ENCODE peak calls at places on chromosomes 3 and 15, in nine cellular contexts. Q is BJ, K is heart left ventricle, P is cardiac muscle cell, D is colonic mucosa, N is GM12865, S is stomach, B is fibroblast of the aortic adventitia, J is Peyer's patch. Y is an unnamed sample.

GRCh38 chr15:58135511-58136174 is 2.5 kb upstream of the AQP9 start:
- DNase-seq in Q (no peak), K (no peak), P (no peak), D (no peak), N (no peak), S (no peak), B (peak), J (no peak), Y (no peak)

GRCh38 chr15:41180206-41180789 is 50.3 kb downstream of the EXD1 start:
- DNase-seq in Q (no peak), K (no peak), P (no peak), D (no peak), N (no peak), S (no peak), B (peak), J (no peak), Y (no peak)

GRCh38 chr3:83224101-83224868 is 1462.8 kb upstream of the GBE1 start:
- DNase-seq in Q (no peak), K (no peak), P (peak), D (no peak), N (no peak), S (no peak), B (peak), J (no peak), Y (no peak)

GRCh38 chr3:44104668-44105321 is 136.9 kb upstream of the TOPAZ1 start:
- DNase-seq in Q (peak), K (no peak), P (peak), D (no peak), N (peak), S (no peak), B (peak), J (no peak), Y (no peak)

GRCh38 chr15:60509470-60509869 is 30.5 kb upstream of the ICE2 start:
- DNase-seq in Q (no peak), K (no peak), P (no peak), D (no peak), N (no peak), S (no peak), B (no peak), J (no peak), Y (no peak)

GRCh38 chr3:27431116-27431515 is 53.1 kb downstream of the SLC4A7 start:
- DNase-seq in Q (peak), K (no peak), P (peak), D (no peak), N (no peak), S (peak), B (peak), J (no peak), Y (no peak)

GRCh38 chr15:99406120-99406519 is 154.8 kb downstream of the LRRC28 start:
- DNase-seq in Q (no peak), K (no peak), P (no peak), D (no peak), N (no peak), S (no peak), B (no peak), J (no peak), Y (no peak)

GRCh38 chr3:32780735-32781210 is 37.0 kb upstream of the TRIM71 start:
- DNase-seq in Q (no peak), K (peak), P (peak), D (peak), N (peak), S (peak), B (peak), J (peak), Y (peak)

GRCh38 chr3:112531358-112531781 is 30.4 kb downstream of the ATG3 start:
- DNase-seq in Q (no peak), K (no peak), P (peak), D (no peak), N (peak), S (no peak), B (peak), J (no peak), Y (no peak)

GRCh38 chr15:99909914-99910313 is 176.7 kb upstream of the LYSMD4 start:
- DNase-seq in Q (no peak), K (no peak), P (peak), D (no peak), N (peak), S (no peak), B (no peak), J (no peak), Y (no peak)

GRCh38 chr3:133676336-133677118 is 14.8 kb upstream of the TOPBP1 start:
- DNase-seq in Q (no peak), K (no peak), P (no peak), D (no peak), N (no peak), S (no peak), B (no peak), J (no peak), Y (no peak)

GRCh38 chr15:45169608-45170480 is 17.9 kb downstream of the SHF start:
- DNase-seq in Q (no peak), K (no peak), P (no peak), D (no peak), N (no peak), S (no peak), B (no peak), J (no peak), Y (no peak)

GRCh38 chr15:45168751-45169551 is 18.8 kb downstream of the SHF start:
- DNase-seq in Q (no peak), K (no peak), P (no peak), D (no peak), N (no peak), S (no peak), B (no peak), J (peak), Y (no peak)

GRCh38 chr15:45168286-45168685 is 19.5 kb downstream of the SHF start:
- DNase-seq in Q (no peak), K (no peak), P (no peak), D (no peak), N (no peak), S (no peak), B (no peak), J (peak), Y (no peak)

GRCh38 chr15:45166792-45167630 is 20.8 kb downstream of the SHF start:
- DNase-seq in Q (peak), K (peak), P (peak), D (peak), N (peak), S (peak), B (peak), J (peak), Y (peak)

GRCh38 chr15:45167631-45168205 is 20.0 kb downstream of the SHF start:
- DNase-seq in Q (no peak), K (no peak), P (no peak), D (no peak), N (no peak), S (no peak), B (no peak), J (no peak), Y (no peak)
- TF ChIP-seq CTCF in Q (no peak), K (no peak), P (no peak), D (no peak), N (no peak), S (no peak), B (no peak), J (no peak), Y (peak)

DNA sequence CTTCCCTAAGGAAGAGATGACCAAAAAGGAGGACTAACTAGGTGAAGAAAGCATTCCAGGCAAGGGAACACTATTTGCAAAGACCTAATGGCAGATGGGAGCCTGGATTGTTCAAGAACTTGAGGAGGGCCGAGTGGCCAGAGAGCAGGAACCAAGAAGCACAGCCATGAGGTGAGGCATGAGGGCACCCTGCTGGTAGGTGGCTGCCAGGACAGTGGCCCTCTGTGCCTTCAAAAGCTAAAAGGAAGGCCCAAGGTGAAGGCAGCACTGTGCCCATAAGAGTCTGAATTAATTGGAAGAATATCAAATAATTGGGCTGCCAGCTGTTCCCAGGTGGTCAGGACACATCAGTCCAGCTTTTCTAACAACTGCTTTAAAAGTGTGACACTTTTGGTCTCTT is 27.9 kb upstream of the CTDSPL start:
- DNase-seq in Q (no peak), K (no peak), P (no peak), D (no peak), N (peak), S (no peak), B (no peak), J (no peak), Y (no peak)
- TF ChIP-seq CTCF in Q (no peak), K (peak), P (no peak), D (no peak), N (peak), S (no peak), B (peak), J (no peak), Y (peak)

GRCh38 chr3:24357635-24358034 is 137.0 kb downstream of the THRB start:
- DNase-seq in Q (no peak), K (no peak), P (no peak), D (no peak), N (no peak), S (no peak), B (no peak), J (no peak), Y (no peak)

GRCh38 chr3:24361661-24362060 is 133.0 kb downstream of the THRB start:
- DNase-seq in Q (no peak), K (no peak), P (no peak), D (no peak), N (no peak), S (no peak), B (no peak), J (no peak), Y (no peak)

GRCh38 chr3:24359102-24359501 is 135.5 kb downstream of the THRB start:
- DNase-seq in Q (no peak), K (no peak), P (no peak), D (no peak), N (no peak), S (no peak), B (no peak), J (no peak), Y (no peak)

GRCh38 chr3:24360946-24361345 is 133.7 kb downstream of the THRB start:
- DNase-seq in Q (no peak), K (no peak), P (no peak), D (no peak), N (no peak), S (no peak), B (no peak), J (no peak), Y (no peak)

GRCh38 chr3:24359645-24360462 is 134.8 kb downstream of the THRB start:
- DNase-seq in Q (no peak), K (no peak), P (no peak), D (no peak), N (no peak), S (no peak), B (no peak), J (no peak), Y (no peak)
- TF ChIP-seq CTCF in Q (no peak), K (no peak), P (peak), D (no peak), N (no peak), S (no peak), B (peak), J (no peak), Y (peak)

DNA sequence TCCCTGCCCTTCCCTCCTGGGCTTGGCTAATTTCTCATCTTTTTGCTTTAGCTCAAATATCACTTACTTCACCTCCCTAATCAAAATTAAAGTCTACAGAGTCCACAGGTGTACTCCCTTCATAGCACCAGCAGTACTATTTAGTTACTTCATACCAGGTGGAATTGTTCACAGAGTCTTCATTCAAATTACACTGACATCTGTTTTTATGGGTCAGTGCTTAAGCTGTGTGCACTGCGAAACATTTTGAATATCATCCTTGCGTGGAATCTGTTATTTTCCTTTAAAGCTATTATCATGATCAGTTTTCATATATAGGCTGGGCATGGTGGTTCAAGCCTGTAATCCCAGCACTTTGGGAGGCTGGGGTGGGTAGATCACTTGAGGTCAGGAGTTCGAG is 2.7 kb upstream of the SERF2 start:
- DNase-seq in Q (no peak), K (no peak), P (no peak), D (no peak), N (no peak), S (no peak), B (no peak), J (no peak), Y (no peak)
- TF ChIP-seq CTCF in Q (no peak), K (no peak), P (no peak), D (no peak), N (no peak), S (no peak), B (no peak), J (no peak), Y (no peak)

DNA sequence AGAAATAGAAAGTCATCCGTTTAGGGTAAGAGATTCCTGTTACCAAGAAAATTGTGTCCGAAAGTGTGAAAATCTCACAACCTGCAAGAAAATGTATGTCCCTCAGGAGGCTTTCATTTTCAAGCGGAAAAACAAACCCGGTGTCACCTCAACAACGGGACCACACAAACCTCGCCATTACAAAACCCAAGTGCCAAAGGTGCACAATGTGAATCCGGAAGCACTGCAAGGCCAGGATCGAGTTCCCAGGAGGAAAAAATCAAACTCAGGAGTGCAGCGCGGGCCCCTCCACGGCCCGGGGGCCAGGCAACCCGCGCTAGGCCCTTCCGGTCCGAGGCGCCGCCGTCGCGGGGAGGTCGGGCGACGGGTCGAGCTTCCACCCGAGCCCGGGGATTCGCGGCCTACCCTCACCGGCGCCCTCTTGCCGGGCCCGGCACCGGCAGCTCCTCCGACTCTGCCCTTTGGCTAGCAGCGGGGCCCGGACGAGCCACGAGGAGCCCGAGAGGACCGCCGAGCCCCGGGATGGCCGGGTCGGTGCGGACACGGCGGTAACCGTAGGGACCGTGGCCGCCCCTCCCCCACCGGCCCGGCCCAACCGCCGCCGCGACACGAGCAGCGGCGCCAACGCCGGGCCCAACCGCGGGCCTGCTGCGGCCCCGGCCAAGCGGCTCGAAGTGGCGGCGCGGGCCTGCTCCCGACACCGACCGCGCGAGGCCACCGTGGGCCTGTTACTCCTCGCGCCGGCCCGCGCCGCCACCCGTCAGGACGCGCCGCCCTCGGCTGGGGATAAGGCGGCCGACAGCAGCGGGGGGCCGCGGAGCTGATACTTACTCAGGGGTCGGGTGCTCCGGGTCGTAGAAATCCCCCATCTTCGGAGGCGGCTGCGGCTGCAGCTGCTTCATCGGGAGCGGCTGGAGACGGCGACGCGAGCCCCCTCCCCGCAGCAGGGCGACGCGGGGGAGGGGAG is 607 bp downstream of the SETD2 start:
- DNase-seq in Q (no peak), K (peak), P (peak), D (peak), N (peak), S (peak), B (peak), J (peak), Y (peak)
- TF ChIP-seq CTCF in Q (no peak), K (no peak), P (no peak), D (no peak), N (no peak), S (no peak), B (no peak), J (no peak), Y (no peak)